ENCODE peak calls at places on chromosomes 3 and 15, in ten cellular contexts. J is endothelial cell; Q is HuH-7; P is skeletal muscle cell; X is activated T-cell treated with anti-CD3 and anti-CD28 coated beads for 24 hours; M is endothelial cell of umbilical vein; B is stimulated activated CD8-positive, alpha-beta memory T cell treated with anti-CD3 and anti-CD28 coated beads, Interleukin-4, amount 100 ng/mL, for 4 hours; Z is PC-9; E is central memory CD4-positive, alpha-beta T cell; H is HTR-8/SVneo. W is an unnamed sample.
A peak's percentile ranks its signal among the peaks of the same experiment; 100 is the strongest.

GRCh38 chr3:60301142-60301541 is 950.1 kb downstream of the FHIT start:
- DNase-seq in M (no peak), B (no peak), J (no peak), X (no peak), E (no peak), P (peak; percentile 64), Z (peak; percentile 55), Q (no peak), H (no peak), W (peak; percentile 65)

GRCh38 chr15:66995257-66995656 is 70.1 kb upstream of the SMAD3 start:
- DNase-seq in M (no peak), X (no peak), B (no peak), J (no peak), E (no peak), Q (no peak), Z (no peak), P (peak; percentile 71), H (peak; percentile 28), W (no peak)

GRCh38 chr3:52444860-52445793 is at the start of gene SEMA3G:
- DNase-seq in J (peak; percentile 77), B (peak; percentile 21), P (no peak), X (peak; percentile 62), M (peak; percentile 69), Z (peak; percentile 48), E (peak; percentile 59), H (no peak), Q (peak; percentile 72), W (peak; percentile 68)

GRCh38 chr15:57542505-57542817 is 49.2 kb upstream of the MYZAP start:
- DNase-seq in P (no peak), X (no peak), H (no peak), J (no peak), Z (no peak), B (no peak), M (no peak), E (no peak), Q (no peak), W (no peak)

GRCh38 chr15:45635191-45635638 is 386 bp downstream of the SQOR start:
- DNase-seq in H (no peak), X (peak; percentile 40), J (peak; percentile 49), Q (peak; percentile 59), E (peak; percentile 54), M (no peak), P (no peak), Z (no peak), B (peak; percentile 40), W (no peak)

GRCh38 chr3:134317106-134317947 is 56.9 kb downstream of the AMOTL2 start:
- DNase-seq in Z (peak; percentile 93), Q (no peak), B (no peak), H (no peak), X (no peak), E (no peak), P (no peak), J (no peak), M (no peak), W (peak; percentile 78)

GRCh38 chr15:50137330-50137761 is 18.3 kb upstream of the ATP8B4 start:
- DNase-seq in P (peak; percentile 98), H (peak; percentile 59), E (no peak), J (no peak), B (no peak), Z (peak; percentile 78), Q (no peak), X (peak; percentile 23), M (peak; percentile 13), W (peak; percentile 88)

GRCh38 chr15:70435369-70435768 is 328.0 kb downstream of the UACA start:
- DNase-seq in H (no peak), M (no peak), X (no peak), B (no peak), Z (no peak), J (no peak), E (no peak), P (no peak), Q (no peak), W (no peak)

GRCh38 chr3:123949606-123950005 is 11.4 kb downstream of the CCDC14 start:
- DNase-seq in M (no peak), H (no peak), Z (no peak), J (no peak), P (peak; percentile 15), Q (no peak), B (no peak), E (no peak), X (no peak), W (no peak)

GRCh38 chr3:20039765-20040475 is at the start of gene KAT2B:
- DNase-seq in H (peak; percentile 69), B (peak; percentile 67), X (peak; percentile 79), Z (no peak), E (peak; percentile 82), J (peak; percentile 76), Q (peak; percentile 95), P (no peak), M (peak; percentile 79), W (peak; percentile 70)

GRCh38 chr3:110180733-110181132 is 843.4 kb upstream of the DPPA4 start:
- DNase-seq in P (peak; percentile 13), B (no peak), H (no peak), M (no peak), J (no peak), Z (no peak), X (no peak), E (no peak), Q (no peak), W (no peak)

GRCh38 chr15:80844011-80844732 is 65.0 kb downstream of the CEMIP start:
- DNase-seq in P (no peak), M (no peak), E (no peak), X (no peak), Q (no peak), H (peak; percentile 22), B (no peak), Z (peak; percentile 91), J (no peak), W (peak; percentile 57)

GRCh38 chr15:68432665-68433064 is 702 bp upstream of the ITGA11 start:
- DNase-seq in B (no peak), P (no peak), M (no peak), X (no peak), H (no peak), Z (no peak), J (no peak), Q (no peak), E (no peak), W (no peak)

GRCh38 chr3:73580343-73580742 is 44.4 kb downstream of the PDZRN3 start:
- DNase-seq in Z (no peak), X (no peak), H (no peak), E (no peak), B (no peak), P (peak; percentile 100), M (no peak), J (no peak), Q (no peak), W (peak; percentile 76)

GRCh38 chr15:66232267-66232625 is 21.3 kb downstream of the MEGF11 start:
- DNase-seq in E (no peak), X (no peak), H (no peak), Q (no peak), J (no peak), Z (no peak), P (no peak), B (no peak), M (no peak), W (no peak)

GRCh38 chr15:70259030-70259424 is 161.3 kb upstream of the TLE3 start:
- DNase-seq in J (no peak), M (peak; percentile 49), Q (no peak), E (peak; percentile 45), Z (no peak), X (no peak), P (peak; percentile 50), H (no peak), B (peak; percentile 34), W (peak; percentile 48)

GRCh38 chr3:43870110-43870509 is 179.4 kb downstream of the ABHD5 start:
- DNase-seq in X (no peak), Z (peak; percentile 89), P (no peak), J (no peak), B (no peak), E (no peak), Q (no peak), H (peak; percentile 70), M (peak; percentile 77), W (peak; percentile 81)

GRCh38 chr3:184677344-184678316 is 34.2 kb downstream of the MAGEF1 start:
- DNase-seq in M (no peak), J (no peak), Z (no peak), B (no peak), Q (no peak), P (no peak), H (no peak), E (no peak), X (no peak), W (no peak)

GRCh38 chr3:144394052-144394451 is 422.4 kb downstream of the DIPK2A start:
- DNase-seq in E (no peak), X (no peak), J (no peak), Z (peak; percentile 34), Q (no peak), P (no peak), B (no peak), H (no peak), M (no peak), W (peak; percentile 7)

GRCh38 chr3:185959609-185960517 is 22.0 kb upstream of the TRA2B start:
- DNase-seq in B (no peak), M (peak; percentile 7), X (no peak), H (peak; percentile 44), Z (peak; percentile 91), P (peak; percentile 76), Q (peak; percentile 45), J (no peak), E (no peak), W (peak; percentile 88)